ENCODE peak calls at places on chromosomes 12 and 14, in nine cellular contexts. G is breast epithelium, N is upper lobe of left lung, Z is kidney epithelial cell, M is Peyer's patch, Q is CD14-positive monocyte, U is lower leg skin, O is AG10803, V is transverse colon. P is an unnamed sample.

GRCh38 chr14:65487783-65488578 is 75.5 kb downstream of the FUT8 start:
- DNase-seq in O (no peak), N (no peak), U (no peak), V (no peak), Q (no peak), G (no peak), M (no peak), Z (no peak), P (no peak)

GRCh38 chr14:57943038-57943437 is 77.1 kb upstream of the SLC35F4 start:
- DNase-seq in V (no peak), Z (no peak), Q (no peak), M (no peak), N (no peak), G (no peak), U (no peak), O (no peak), P (no peak)

GRCh38 chr12:64387201-64387816 is 3.2 kb downstream of the C12orf56 start:
- DNase-seq in V (no peak), N (no peak), M (no peak), Q (no peak), U (no peak), Z (no peak), O (no peak), G (no peak), P (no peak)

GRCh38 chr12:124754949-124755800 is 108.5 kb downstream of the SCARB1 start:
- DNase-seq in O (peak; percentile 95), N (peak; percentile 94), V (peak; percentile 73), Z (no peak), M (peak; percentile 82), Q (peak; percentile 82), G (peak; percentile 60), U (peak; percentile 85), P (no peak)

GRCh38 chr12:6925543-6926279 is 2.0 kb upstream of the ATN1 start:
- DNase-seq in Q (no peak), V (peak; percentile 76), M (peak; percentile 81), G (no peak), Z (peak; percentile 77), U (peak; percentile 82), N (peak; percentile 87), O (peak; percentile 94), P (no peak)

GRCh38 chr12:130576286-130576933 is 139.7 kb downstream of the RIMBP2 start:
- DNase-seq in O (no peak), N (no peak), G (no peak), U (no peak), Q (no peak), V (no peak), Z (no peak), M (no peak), P (no peak)

GRCh38 chr14:33755358-33755757 is 195.5 kb downstream of the EGLN3 start:
- DNase-seq in M (no peak), U (no peak), Z (no peak), G (no peak), Q (no peak), O (no peak), V (no peak), N (no peak), P (no peak)

GRCh38 chr14:34180428-34180827 is 229.6 kb upstream of the EGLN3 start:
- DNase-seq in Q (no peak), V (no peak), N (no peak), M (no peak), U (no peak), O (no peak), Z (no peak), G (peak; percentile 60), P (no peak)

GRCh38 chr14:45810152-45810872 is 557.3 kb upstream of the MIS18BP1 start:
- DNase-seq in U (no peak), Z (no peak), M (no peak), N (no peak), G (no peak), Q (no peak), V (no peak), O (no peak), P (no peak)

GRCh38 chr14:75359098-75359497 is 68.7 kb upstream of the JDP2 start:
- DNase-seq in Q (no peak), N (no peak), U (no peak), Z (no peak), O (no peak), V (no peak), G (no peak), M (no peak), P (no peak)

GRCh38 chr12:121364657-121365265 is 12.6 kb upstream of the ANAPC5 start:
- DNase-seq in N (no peak), U (no peak), M (no peak), Q (no peak), O (peak; percentile 23), V (no peak), Z (no peak), G (no peak), P (no peak)

GRCh38 chr14:77141592-77142288 is at the start of gene ZDHHC22:
- DNase-seq in V (no peak), N (no peak), Z (no peak), O (no peak), U (no peak), G (peak; percentile 20), Q (no peak), M (no peak), P (no peak)

GRCh38 chr12:104357431-104357952 is 54.0 kb downstream of the EID3 start:
- DNase-seq in O (peak; percentile 64), M (no peak), V (no peak), Q (no peak), U (no peak), G (no peak), N (no peak), Z (no peak), P (no peak)

GRCh38 chr12:78698747-78699146 is 165.8 kb upstream of the SYT1 start:
- DNase-seq in M (no peak), V (no peak), U (no peak), Q (no peak), Z (peak; percentile 10), O (peak; percentile 4), G (no peak), N (no peak), P (no peak)

GRCh38 chr14:38762436-38762835 is 340.6 kb downstream of the SEC23A start:
- DNase-seq in Z (no peak), N (no peak), U (no peak), G (no peak), O (peak; percentile 41), M (no peak), V (no peak), Q (no peak), P (no peak)

GRCh38 chr14:25259470-25259869 is 209.5 kb upstream of the STXBP6 start:
- DNase-seq in G (no peak), V (no peak), O (no peak), Q (no peak), M (no peak), N (no peak), U (no peak), Z (no peak), P (no peak)

GRCh38 chr14:98999345-98999744 is 272.7 kb downstream of the BCL11B start:
- DNase-seq in M (no peak), O (no peak), U (no peak), V (no peak), N (no peak), Q (no peak), G (no peak), Z (no peak), P (no peak)

GRCh38 chr14:94935901-94936300 is 166.0 kb upstream of the GSC start:
- DNase-seq in V (no peak), O (no peak), M (no peak), G (no peak), Q (no peak), U (no peak), N (no peak), Z (no peak), P (no peak)
- TF ChIP-seq CTCF in V (no peak), O (no peak), M (no peak), G (no peak), Q (no peak), U (no peak), N (no peak), Z (no peak), P (no peak)

DNA sequence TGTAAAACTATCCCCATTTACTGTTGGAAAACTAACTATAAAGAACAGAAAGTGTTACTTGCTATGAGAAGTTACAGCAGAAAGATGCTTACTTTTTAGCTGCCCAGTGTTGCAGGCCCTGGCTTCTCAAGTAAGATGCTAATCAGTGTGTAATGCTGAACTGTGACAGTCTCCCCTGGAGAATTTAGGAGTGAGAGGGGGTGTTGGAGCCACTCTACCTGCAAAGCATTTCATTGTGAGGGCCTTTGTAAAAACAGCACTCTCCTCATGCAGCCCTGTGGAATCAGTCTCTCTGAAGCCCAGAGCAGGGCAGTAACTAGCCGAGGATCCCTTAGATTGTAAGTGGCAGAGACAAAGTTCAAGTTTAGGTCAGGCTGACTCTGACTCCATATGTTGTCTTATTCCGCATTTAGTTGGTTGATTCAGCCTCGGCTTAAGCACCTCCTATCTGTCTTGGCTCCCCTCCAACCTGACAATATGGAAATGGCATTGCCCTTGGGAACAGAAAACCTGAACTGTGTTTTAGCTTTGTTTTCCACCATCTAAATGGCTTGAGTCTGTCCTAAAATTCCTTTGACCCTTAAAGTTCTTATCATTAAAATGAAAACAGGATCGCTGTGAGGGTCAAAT is 141.3 kb downstream of the PRKCH start:
- DNase-seq in Z (no peak), U (no peak), G (no peak), O (peak; percentile 61), M (no peak), V (no peak), N (no peak), Q (no peak), P (no peak)
- TF ChIP-seq CTCF in Z (no peak), U (no peak), G (no peak), O (no peak), M (no peak), V (no peak), N (no peak), Q (no peak), P (no peak)

GRCh38 chr12:108519558-108519957 is 4.5 kb downstream of the FICD start:
- DNase-seq in V (no peak), G (no peak), O (no peak), Q (no peak), U (no peak), N (no peak), M (no peak), Z (no peak), P (no peak)
- TF ChIP-seq CTCF in V (no peak), G (no peak), O (no peak), Q (no peak), U (no peak), N (no peak), M (no peak), Z (peak; percentile 6), P (no peak)

DNA sequence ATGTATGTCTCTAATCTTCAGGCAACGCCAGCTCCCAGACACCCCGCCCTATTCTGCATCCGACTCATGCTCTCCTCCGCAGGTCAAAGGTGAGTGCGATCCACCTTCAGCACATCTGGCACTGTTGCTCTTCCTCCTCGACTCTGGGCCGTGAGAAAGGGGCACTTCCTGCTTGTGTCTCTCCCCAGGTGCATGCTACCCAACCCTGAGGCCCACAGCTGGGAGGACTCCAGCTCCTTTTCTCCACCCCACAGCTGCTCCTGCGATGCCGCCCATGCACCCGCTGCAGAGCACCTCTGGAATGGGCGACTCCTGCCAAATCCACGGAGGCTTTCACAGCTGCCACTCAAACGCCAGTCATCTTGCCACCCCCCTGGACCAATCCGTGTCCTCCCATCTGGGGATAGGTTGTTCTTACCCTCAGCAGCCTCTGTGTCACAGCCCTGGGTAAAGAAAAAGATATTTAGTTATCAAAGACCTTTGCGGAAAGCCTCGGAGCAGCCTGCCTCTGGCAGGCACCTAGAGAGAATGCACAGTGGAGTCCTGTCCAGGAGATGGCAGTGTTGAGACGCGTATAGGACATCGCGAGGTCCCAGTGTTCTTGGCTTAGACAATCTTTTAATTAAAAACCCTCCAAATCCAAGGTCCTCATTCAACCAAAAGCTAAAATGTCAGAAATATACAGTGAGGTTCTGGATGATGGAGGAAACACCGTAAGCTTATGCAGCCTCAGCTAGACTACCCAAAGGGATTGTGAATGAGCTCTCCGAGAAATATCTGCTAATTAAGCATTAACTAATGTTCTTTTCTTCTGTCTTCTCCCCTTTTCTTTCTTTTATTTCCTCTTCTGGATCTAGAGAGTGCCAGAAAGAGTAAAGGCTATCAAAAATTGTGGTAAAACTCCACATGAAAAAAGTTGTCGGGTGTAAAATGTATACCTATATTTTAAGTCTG is 54.3 kb downstream of the MYRFL start:
- DNase-seq in V (peak; percentile 75), Z (peak; percentile 7), M (peak; percentile 87), G (peak; percentile 69), O (peak; percentile 68), N (peak; percentile 73), U (peak; percentile 64), Q (peak; percentile 49), P (peak; percentile 45)
- TF ChIP-seq CTCF in V (peak; percentile 91), Z (peak; percentile 88), M (peak; percentile 85), G (no peak), O (peak; percentile 97), N (peak; percentile 86), U (peak; percentile 43), Q (peak; percentile 90), P (peak; percentile 83)